ENCODE peak calls at places on chromosome 11, in nine cellular contexts. One of them, this sample, is unnamed.

GRCh38 chr11:13008625-13009475 is at the start of gene RASSF10:
- DNase-seq in hippocampal formation: no peak
- DNase-seq in T-helper 2 cell: no peak
- DNase-seq in adrenal gland: no peak
- DNase-seq in brain microvascular endothelial cell: no peak
- DNase-seq in amniotic epithelial cell: no peak
- DNase-seq in heart left ventricle: peak; percentile 79
- DNase-seq in endothelial cell: peak; percentile 83
- DNase-seq in anterior cingulate cortex: peak; percentile 20
- DNase-seq in this sample: no peak

GRCh38 chr11:12121504-12121903 is 11.1 kb downstream of the MICAL2 start:
- DNase-seq in brain microvascular endothelial cell: no peak
- DNase-seq in heart left ventricle: no peak
- DNase-seq in hippocampal formation: no peak
- DNase-seq in amniotic epithelial cell: no peak
- DNase-seq in adrenal gland: no peak
- DNase-seq in T-helper 2 cell: no peak
- DNase-seq in anterior cingulate cortex: no peak
- DNase-seq in endothelial cell: no peak
- DNase-seq in this sample: no peak

GRCh38 chr11:78100276-78101040 is 20.8 kb upstream of the NDUFC2 start:
- DNase-seq in anterior cingulate cortex: no peak
- DNase-seq in adrenal gland: no peak
- DNase-seq in brain microvascular endothelial cell: no peak
- DNase-seq in T-helper 2 cell: no peak
- DNase-seq in endothelial cell: no peak
- DNase-seq in heart left ventricle: no peak
- DNase-seq in hippocampal formation: peak; percentile 7
- DNase-seq in amniotic epithelial cell: no peak
- DNase-seq in this sample: no peak

GRCh38 chr11:32435152-32435480 is 223 bp downstream of the WT1 start:
- DNase-seq in amniotic epithelial cell: no peak
- DNase-seq in endothelial cell: peak; percentile 19
- DNase-seq in anterior cingulate cortex: no peak
- DNase-seq in hippocampal formation: no peak
- DNase-seq in heart left ventricle: no peak
- DNase-seq in adrenal gland: no peak
- DNase-seq in brain microvascular endothelial cell: no peak
- DNase-seq in T-helper 2 cell: no peak
- DNase-seq in this sample: no peak

GRCh38 chr11:101862410-101863233 is 52.2 kb upstream of the CEP126 start:
- DNase-seq in endothelial cell: peak; percentile 33
- DNase-seq in brain microvascular endothelial cell: peak; percentile 84
- DNase-seq in heart left ventricle: no peak
- DNase-seq in amniotic epithelial cell: peak; percentile 81
- DNase-seq in adrenal gland: peak; percentile 24
- DNase-seq in anterior cingulate cortex: no peak
- DNase-seq in T-helper 2 cell: no peak
- DNase-seq in hippocampal formation: no peak
- DNase-seq in this sample: no peak

GRCh38 chr11:64887757-64888405 is 9.5 kb upstream of the EHD1 start:
- DNase-seq in brain microvascular endothelial cell: peak; percentile 27
- DNase-seq in adrenal gland: peak; percentile 86
- DNase-seq in heart left ventricle: peak; percentile 85
- DNase-seq in hippocampal formation: peak; percentile 70
- DNase-seq in anterior cingulate cortex: peak; percentile 66
- DNase-seq in endothelial cell: peak; percentile 86
- DNase-seq in amniotic epithelial cell: no peak
- DNase-seq in T-helper 2 cell: peak; percentile 73
- DNase-seq in this sample: peak; percentile 81

GRCh38 chr11:121591405-121592033 is 138.8 kb upstream of the SORL1-AS1 start:
- DNase-seq in T-helper 2 cell: peak; percentile 55
- DNase-seq in adrenal gland: peak; percentile 85
- DNase-seq in anterior cingulate cortex: peak; percentile 71
- DNase-seq in endothelial cell: peak; percentile 79
- DNase-seq in heart left ventricle: peak; percentile 67
- DNase-seq in brain microvascular endothelial cell: peak; percentile 80
- DNase-seq in hippocampal formation: peak; percentile 63
- DNase-seq in amniotic epithelial cell: peak; percentile 64
- DNase-seq in this sample: peak; percentile 57

GRCh38 chr11:6354651-6355485 is 34.6 kb upstream of the CAVIN3 start:
- DNase-seq in amniotic epithelial cell: no peak
- DNase-seq in brain microvascular endothelial cell: no peak
- DNase-seq in T-helper 2 cell: no peak
- DNase-seq in anterior cingulate cortex: no peak
- DNase-seq in heart left ventricle: no peak
- DNase-seq in hippocampal formation: no peak
- DNase-seq in adrenal gland: no peak
- DNase-seq in endothelial cell: no peak
- DNase-seq in this sample: no peak

GRCh38 chr11:128749986-128750385 is 56.1 kb downstream of the FLI1 start:
- DNase-seq in endothelial cell: no peak
- DNase-seq in brain microvascular endothelial cell: no peak
- DNase-seq in amniotic epithelial cell: no peak
- DNase-seq in T-helper 2 cell: no peak
- DNase-seq in hippocampal formation: no peak
- DNase-seq in heart left ventricle: no peak
- DNase-seq in anterior cingulate cortex: no peak
- DNase-seq in adrenal gland: no peak
- DNase-seq in this sample: no peak

GRCh38 chr11:3220521-3221407 is 2.2 kb upstream of the MRGPRG start:
- DNase-seq in amniotic epithelial cell: no peak
- DNase-seq in heart left ventricle: peak; percentile 11
- DNase-seq in brain microvascular endothelial cell: no peak
- DNase-seq in T-helper 2 cell: no peak
- DNase-seq in adrenal gland: no peak
- DNase-seq in anterior cingulate cortex: no peak
- DNase-seq in endothelial cell: no peak
- DNase-seq in hippocampal formation: no peak
- DNase-seq in this sample: no peak

GRCh38 chr11:14423633-14424032 is 64.7 kb upstream of the RRAS2 start:
- DNase-seq in hippocampal formation: no peak
- DNase-seq in endothelial cell: no peak
- DNase-seq in adrenal gland: no peak
- DNase-seq in heart left ventricle: no peak
- DNase-seq in anterior cingulate cortex: no peak
- DNase-seq in T-helper 2 cell: no peak
- DNase-seq in amniotic epithelial cell: peak; percentile 69
- DNase-seq in brain microvascular endothelial cell: peak; percentile 65
- DNase-seq in this sample: no peak

GRCh38 chr11:118924591-118925585 is 838 bp downstream of the BCL9L start:
- DNase-seq in T-helper 2 cell: peak; percentile 49
- DNase-seq in heart left ventricle: no peak
- DNase-seq in hippocampal formation: peak; percentile 50
- DNase-seq in anterior cingulate cortex: peak; percentile 29
- DNase-seq in amniotic epithelial cell: no peak
- DNase-seq in adrenal gland: no peak
- DNase-seq in endothelial cell: peak; percentile 63
- DNase-seq in brain microvascular endothelial cell: no peak
- DNase-seq in this sample: peak; percentile 42

GRCh38 chr11:132048040-132048439 is 677.6 kb downstream of the NTM start:
- DNase-seq in anterior cingulate cortex: no peak
- DNase-seq in T-helper 2 cell: no peak
- DNase-seq in adrenal gland: no peak
- DNase-seq in hippocampal formation: peak; percentile 14
- DNase-seq in endothelial cell: no peak
- DNase-seq in amniotic epithelial cell: no peak
- DNase-seq in heart left ventricle: no peak
- DNase-seq in brain microvascular endothelial cell: no peak
- DNase-seq in this sample: no peak

GRCh38 chr11:618856-619624 is 3.3 kb upstream of the IRF7 start:
- DNase-seq in anterior cingulate cortex: no peak
- DNase-seq in amniotic epithelial cell: no peak
- DNase-seq in endothelial cell: no peak
- DNase-seq in T-helper 2 cell: no peak
- DNase-seq in brain microvascular endothelial cell: no peak
- DNase-seq in heart left ventricle: no peak
- DNase-seq in adrenal gland: no peak
- DNase-seq in hippocampal formation: no peak
- DNase-seq in this sample: no peak

GRCh38 chr11:119380160-119380815 is 1.2 kb downstream of the USP2 start:
- DNase-seq in brain microvascular endothelial cell: no peak
- DNase-seq in T-helper 2 cell: no peak
- DNase-seq in heart left ventricle: peak; percentile 18
- DNase-seq in anterior cingulate cortex: no peak
- DNase-seq in hippocampal formation: no peak
- DNase-seq in endothelial cell: no peak
- DNase-seq in adrenal gland: peak; percentile 33
- DNase-seq in amniotic epithelial cell: no peak
- DNase-seq in this sample: no peak

GRCh38 chr11:118928870-118929495 is 3.3 kb upstream of the BCL9L start:
- DNase-seq in heart left ventricle: peak; percentile 79
- DNase-seq in endothelial cell: peak; percentile 63
- DNase-seq in T-helper 2 cell: no peak
- DNase-seq in anterior cingulate cortex: peak; percentile 77
- DNase-seq in amniotic epithelial cell: peak; percentile 56
- DNase-seq in brain microvascular endothelial cell: no peak
- DNase-seq in adrenal gland: peak; percentile 70
- DNase-seq in hippocampal formation: peak; percentile 84
- DNase-seq in this sample: no peak

This sample was measured in stimulated activated naive CD4-positive, alpha-beta T cell.